ENCODE peak calls at places on chromosomes 1 and 21, in seven cellular contexts. Z is HCT116, J is WTC11, T is GM12878, N is HepG2, D is H1, P is K562. B is an unnamed sample.
A peak's percentile ranks its signal among the peaks of the same experiment; 100 is the strongest.

GRCh38 chr21:29215709-29216108 is 83.0 kb upstream of the BACH1 start:
- DNase-seq in N (no peak), J (no peak), Z (no peak), T (no peak), D (no peak), P (no peak), B (no peak)

GRCh38 chr1:193971595-193971994 is 785.2 kb upstream of the B3GALT2 start:
- DNase-seq in T (no peak), P (no peak), D (no peak), J (no peak), Z (no peak), N (no peak), B (no peak)

GRCh38 chr1:7594002-7594713 is 176.9 kb upstream of the VAMP3 start:
- DNase-seq in N (no peak), T (no peak), J (no peak), Z (no peak), D (no peak), P (no peak), B (no peak)

GRCh38 chr1:211928993-211929637 is 98.6 kb upstream of the LPGAT1 start:
- DNase-seq in T (no peak), D (no peak), Z (no peak), N (peak; percentile 84), J (no peak), P (peak; percentile 74), B (no peak)

GRCh38 chr1:208300084-208300770 is 56.0 kb upstream of the PLXNA2 start:
- DNase-seq in Z (no peak), J (no peak), T (no peak), P (no peak), D (no peak), N (no peak), B (no peak)

GRCh38 chr1:115295904-115296696 is 41.9 kb downstream of the NGF start:
- DNase-seq in D (no peak), P (no peak), Z (no peak), T (no peak), N (no peak), J (no peak), B (no peak)

GRCh38 chr1:145872421-145872891 is 13.2 kb downstream of the ANKRD35 start:
- DNase-seq in D (no peak), P (no peak), T (no peak), Z (no peak), J (peak; percentile 54), N (no peak), B (no peak)

GRCh38 chr1:173329747-173330146 is 122.6 kb upstream of the TNFSF4 start:
- DNase-seq in N (no peak), P (no peak), D (no peak), T (no peak), J (no peak), Z (no peak), B (no peak)

GRCh38 chr1:27557596-27558340 is 46.2 kb downstream of the AHDC1 start:
- DNase-seq in P (no peak), D (no peak), T (no peak), N (no peak), J (peak; percentile 46), Z (peak; percentile 29), B (no peak)

GRCh38 chr1:20711285-20712209 is 6.3 kb downstream of the KIF17 start:
- DNase-seq in P (peak; percentile 55), T (no peak), J (peak; percentile 36), N (no peak), Z (no peak), D (no peak), B (no peak)
- TF ChIP-seq SP1 in P (no peak), T (no peak), J (no peak), N (no peak), Z (no peak), D (no peak), B (no peak)

GRCh38 chr1:67685067-67685557 is at the start of gene GADD45A:
- DNase-seq in J (peak; percentile 98), T (peak; percentile 97), P (peak; percentile 99), N (peak; percentile 98), D (peak; percentile 97), Z (peak; percentile 98), B (peak; percentile 100)

GRCh38 chr1:67682659-67683197 is 2.3 kb upstream of the GADD45A start:
- DNase-seq in J (no peak), D (no peak), T (no peak), Z (no peak), N (peak; percentile 58), P (no peak), B (no peak)

GRCh38 chr1:67684526-67685066 is 405 bp upstream of the GADD45A start:
- DNase-seq in T (no peak), Z (no peak), J (no peak), P (no peak), N (no peak), D (no peak), B (no peak)

GRCh38 chr1:67683736-67684525 is 1.1 kb upstream of the GADD45A start:
- DNase-seq in T (no peak), Z (no peak), P (peak; percentile 56), N (no peak), D (no peak), J (no peak), B (no peak)

GRCh38 chr1:67683306-67683705 is 1.7 kb upstream of the GADD45A start:
- DNase-seq in N (no peak), Z (no peak), J (no peak), T (no peak), D (no peak), P (no peak), B (no peak)
- TF ChIP-seq SP1 in N (no peak), Z (peak; percentile 60), J (no peak), T (no peak), D (no peak), P (no peak), B (no peak)

GRCh38 chr21:36538761-36539160 is 58.8 kb upstream of the CLDN14 start:
- DNase-seq in D (no peak), Z (no peak), N (no peak), P (no peak), J (no peak), T (no peak), B (no peak)
- TF ChIP-seq SP1 in D (no peak), Z (no peak), N (no peak), P (no peak), J (no peak), T (no peak), B (no peak)

DNA sequence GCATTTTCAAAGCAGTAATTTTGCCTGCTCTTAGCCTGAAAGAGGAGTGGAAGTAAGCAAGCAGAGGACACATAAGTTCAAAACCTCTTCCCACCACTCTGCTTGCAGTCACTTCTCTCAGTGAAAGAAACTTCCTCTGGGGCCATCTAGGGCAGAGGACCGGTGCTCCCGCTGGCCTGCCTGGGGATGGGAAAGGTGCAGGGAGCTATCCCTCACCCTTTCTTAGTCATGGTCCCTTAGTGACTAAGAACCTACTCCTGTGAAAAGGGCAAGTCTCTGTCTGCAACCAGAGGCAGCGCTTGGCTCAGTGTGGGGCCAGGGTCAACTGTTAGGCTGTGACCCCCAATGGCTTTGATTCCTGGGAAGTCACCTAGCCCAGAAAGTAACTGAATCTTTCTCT is 72.5 kb downstream of the TRABD2B start:
- DNase-seq in N (no peak), D (no peak), P (no peak), Z (no peak), J (no peak), T (no peak), B (no peak)
- TF ChIP-seq SP1 in N (no peak), D (no peak), P (no peak), Z (no peak), J (no peak), T (no peak), B (no peak)

GRCh38 chr21:42255038-42255601 is 36.2 kb downstream of the ABCG1 start:
- DNase-seq in D (no peak), N (no peak), T (no peak), P (no peak), Z (no peak), J (no peak), B (no peak)

GRCh38 chr21:42252778-42253340 is 33.9 kb downstream of the ABCG1 start:
- DNase-seq in T (no peak), D (no peak), N (no peak), J (no peak), Z (no peak), P (no peak), B (no peak)

GRCh38 chr21:42252267-42252666 is 33.3 kb downstream of the ABCG1 start:
- DNase-seq in Z (no peak), D (no peak), P (no peak), J (no peak), T (no peak), N (no peak), B (no peak)

GRCh38 chr21:42254631-42255030 is 35.7 kb downstream of the ABCG1 start:
- DNase-seq in Z (no peak), N (no peak), J (no peak), T (no peak), P (no peak), D (no peak), B (no peak)

GRCh38 chr21:42253466-42253865 is 34.5 kb downstream of the ABCG1 start:
- DNase-seq in J (no peak), Z (no peak), D (no peak), T (no peak), N (no peak), P (no peak), B (no peak)
- TF ChIP-seq SP1 in J (no peak), Z (no peak), D (no peak), T (no peak), N (no peak), P (no peak), B (no peak)